ENCODE peak calls at places on chromosome 14, in five cellular contexts. Y is effector memory CD4-positive, alpha-beta T cell; U is gastrocnemius medialis; Z is A549; D is pancreas. C is an unnamed sample.

GRCh38 chr14:100898935-100899840 is 4.3 kb downstream of the RTL1 start:
- DNase-seq in D (peak; percentile 24), Z (no peak), U (no peak), Y (no peak), C (no peak)

GRCh38 chr14:88380405-88380804 is 5.1 kb upstream of the SPATA7 start:
- DNase-seq in D (no peak), U (no peak), Z (peak; percentile 18), Y (no peak), C (no peak)

GRCh38 chr14:101018561-101019290 is 115.2 kb upstream of the RTL1 start:
- DNase-seq in D (peak; percentile 7), U (no peak), Z (no peak), Y (no peak), C (no peak)

GRCh38 chr14:80278293-80279037 is 67.2 kb upstream of the DIO2 start:
- DNase-seq in Y (no peak), U (peak; percentile 29), D (peak; percentile 23), Z (peak; percentile 9), C (no peak)

GRCh38 chr14:61575751-61576150 is 119.6 kb upstream of the HIF1A start:
- DNase-seq in Z (no peak), U (no peak), D (no peak), Y (no peak), C (no peak)

GRCh38 chr14:73759183-73759713 is 45.1 kb upstream of the PNMA1 start:
- DNase-seq in U (no peak), Z (no peak), D (peak; percentile 67), Y (no peak), C (peak; percentile 74)

GRCh38 chr14:75454963-75455546 is 27.2 kb downstream of the JDP2 start:
- DNase-seq in D (peak; percentile 71), Z (peak; percentile 31), Y (no peak), U (peak; percentile 87), C (no peak)

GRCh38 chr14:58104808-58105207 is 47.2 kb downstream of the ARMH4 start:
- DNase-seq in Z (no peak), D (no peak), U (no peak), Y (no peak), C (no peak)

GRCh38 chr14:70186826-70187483 is 1.8 kb downstream of the SLC8A3 start:
- DNase-seq in D (no peak), Y (no peak), U (peak; percentile 86), Z (no peak), C (no peak)

GRCh38 chr14:101862177-101862576 is 100.7 kb downstream of the PPP2R5C start:
- DNase-seq in Y (no peak), U (no peak), D (no peak), Z (no peak), C (no peak)

GRCh38 chr14:90461425-90461824 is 64.6 kb downstream of the CALM1 start:
- DNase-seq in D (no peak), U (no peak), Y (no peak), Z (peak; percentile 20), C (no peak)

GRCh38 chr14:92848941-92849340 is 54.8 kb downstream of the GOLGA5 start:
- DNase-seq in D (no peak), Z (no peak), U (no peak), Y (no peak), C (no peak)

GRCh38 chr14:103427485-103428443 is 42.5 kb downstream of the MARK3 start:
- DNase-seq in D (no peak), U (no peak), Y (peak; percentile 2), Z (peak; percentile 21), C (no peak)

GRCh38 chr14:71725802-71726638 is 206.2 kb upstream of the RGS6 start:
- DNase-seq in Z (peak; percentile 17), Y (no peak), U (no peak), D (no peak), C (no peak)

GRCh38 chr14:98028156-98028555 is 1231.0 kb downstream of the VRK1 start:
- DNase-seq in Z (no peak), D (no peak), U (no peak), Y (no peak), C (no peak)

GRCh38 chr14:89473979-89474378 is 56.9 kb upstream of the FOXN3 start:
- DNase-seq in Y (no peak), D (no peak), U (no peak), Z (no peak), C (no peak)

GRCh38 chr14:74257078-74257987 is 18.1 kb downstream of the VSX2 start:
- DNase-seq in D (peak; percentile 44), Z (peak; percentile 30), U (no peak), Y (peak; percentile 14), C (peak; percentile 58)

GRCh38 chr14:37991027-37991426 is 216.7 kb upstream of the SSTR1 start:
- DNase-seq in Z (no peak), D (no peak), Y (no peak), U (no peak), C (no peak)

GRCh38 chr14:63383776-63384367 is 65.1 kb upstream of the GPHB5 start:
- DNase-seq in U (no peak), Y (no peak), D (no peak), Z (no peak), C (peak; percentile 12)

GRCh38 chr14:81172353-81172752 is 48.4 kb downstream of the GTF2A1 start:
- DNase-seq in Y (no peak), U (no peak), D (no peak), Z (no peak), C (no peak)

GRCh38 chr14:104169765-104170113 is 31.4 kb downstream of the KIF26A start:
- DNase-seq in U (no peak), Y (no peak), Z (no peak), D (no peak), C (no peak)

GRCh38 chr14:51458563-51458955 is 193.2 kb upstream of the FRMD6 start:
- DNase-seq in U (no peak), Y (no peak), D (no peak), Z (no peak), C (no peak)

GRCh38 chr14:90301580-90302181 is 30.1 kb downstream of the NRDE2 start:
- DNase-seq in U (no peak), Y (no peak), Z (peak; percentile 62), D (no peak), C (no peak)

GRCh38 chr14:39376671-39377403 is 55.4 kb downstream of the FBXO33 start:
- DNase-seq in Y (no peak), U (no peak), D (no peak), Z (peak; percentile 48), C (no peak)

GRCh38 chr14:101235042-101235871 is 326.0 kb upstream of the DIO3 start:
- DNase-seq in U (no peak), Y (no peak), D (peak; percentile 68), Z (peak; percentile 70), C (no peak)

GRCh38 chr14:52400846-52401245 is 86.7 kb downstream of the PTGER2 start:
- DNase-seq in U (no peak), D (no peak), Y (no peak), Z (no peak), C (no peak)

GRCh38 chr14:102187044-102187443 is 47.3 kb downstream of the WDR20 start:
- DNase-seq in U (no peak), D (no peak), Y (no peak), Z (peak; percentile 34), C (no peak)

GRCh38 chr14:60647081-60647836 is 2.0 kb downstream of the SIX1 start:
- DNase-seq in Y (no peak), U (peak; percentile 91), Z (peak; percentile 54), D (no peak), C (no peak)

GRCh38 chr14:50875359-50876090 is 3.7 kb downstream of the ABHD12B start:
- DNase-seq in U (no peak), Y (peak; percentile 12), D (no peak), Z (no peak), C (peak; percentile 24)

GRCh38 chr14:41607119-41607785 is 576 bp downstream of the LRFN5 start:
- DNase-seq in D (no peak), Y (no peak), U (no peak), Z (no peak), C (no peak)

GRCh38 chr14:53549956-53550355 is 396.8 kb upstream of the DDHD1 start:
- DNase-seq in Z (no peak), U (no peak), D (no peak), Y (no peak), C (no peak)

GRCh38 chr14:46885566-46885965 is 234.0 kb upstream of the RPL10L start:
- DNase-seq in D (no peak), Y (no peak), Z (peak; percentile 1), U (no peak), C (no peak)

GRCh38 chr14:89765346-89765745 is 189.2 kb downstream of the EFCAB11 start:
- DNase-seq in D (no peak), Z (no peak), Y (no peak), U (no peak), C (no peak)

GRCh38 chr14:42222924-42223471 is 616.3 kb downstream of the LRFN5 start:
- DNase-seq in Z (peak; percentile 2), U (peak; percentile 51), Y (no peak), D (no peak), C (no peak)

GRCh38 chr14:56216631-56217379 is 98.6 kb downstream of the PELI2 start:
- DNase-seq in U (peak; percentile 18), D (no peak), Z (no peak), Y (no peak), C (no peak)

GRCh38 chr14:68243441-68244010 is 423.9 kb downstream of the RAD51B start:
- DNase-seq in Y (no peak), D (no peak), U (no peak), Z (no peak), C (no peak)
- H3K27ac ChIP-seq in Y (no peak overlapping the region), D (no peak overlapping the region), U (peak overlapping the region; percentile 87), Z (no peak overlapping the region), C (no peak overlapping the region)

DNA sequence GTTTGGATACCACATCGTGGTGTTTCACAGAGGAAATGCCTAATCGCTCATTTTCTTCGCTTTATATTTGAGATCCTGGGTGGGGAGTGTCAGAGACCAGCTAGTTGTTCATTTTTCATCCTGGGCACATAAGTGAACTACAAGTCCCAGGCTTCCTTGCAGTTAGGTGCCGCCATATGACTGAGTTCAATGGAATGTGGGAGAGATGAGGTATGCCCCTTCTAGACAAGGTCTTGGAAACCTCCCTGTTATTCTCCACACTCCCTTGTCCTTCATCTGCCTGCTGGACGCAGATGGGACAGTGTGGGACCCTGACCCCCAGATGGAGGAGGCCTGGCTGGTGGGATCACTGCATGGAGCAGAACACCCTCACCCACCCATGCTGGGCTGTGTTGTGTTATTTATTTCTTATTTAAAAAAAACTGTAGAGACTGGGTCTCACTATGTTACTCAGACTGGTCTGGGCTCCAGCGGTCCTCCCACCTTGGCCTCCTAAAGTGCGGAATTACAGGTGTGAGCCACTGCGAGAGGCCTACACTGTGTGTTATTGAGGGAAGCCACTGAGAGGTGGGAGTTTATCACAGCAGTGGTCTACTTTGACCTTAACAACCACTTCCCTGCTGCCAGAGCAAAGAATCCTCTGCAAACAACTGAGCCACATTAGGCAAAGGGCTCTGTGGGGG is 42.9 kb upstream of the VRK1 start:
- DNase-seq in U (no peak), Y (no peak), Z (peak; percentile 20), D (no peak), C (no peak)
- H3K4me1 ChIP-seq in U (no peaks in the 10 kb centered on the region), Y (no peaks in the 10 kb centered on the region), Z (no peaks in the 10 kb centered on the region), D (no peaks in the 10 kb centered on the region), C (no peaks in the 10 kb centered on the region)

DNA sequence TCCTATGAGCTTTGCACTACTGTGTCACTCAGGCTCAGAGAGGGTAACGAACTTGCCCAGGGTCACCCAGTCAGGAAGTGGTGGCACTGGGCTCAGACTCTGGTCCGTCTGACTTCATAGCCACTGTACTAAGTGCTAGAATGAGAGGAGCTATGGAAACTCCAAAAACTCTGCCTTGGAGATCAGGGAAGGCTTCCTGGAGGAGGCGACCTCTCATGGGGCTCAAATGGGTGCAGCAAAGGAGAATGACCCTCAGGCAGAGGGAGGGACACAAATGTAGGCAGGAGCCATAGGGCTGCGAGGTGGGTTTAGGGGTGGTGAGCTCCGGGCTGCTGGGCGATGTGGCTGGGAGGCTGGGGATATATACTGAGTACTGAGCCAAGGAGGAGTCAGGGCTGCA is 3.2 kb downstream of the CCDC197 start:
- DNase-seq in D (no peak), U (no peak), Y (no peak), Z (no peak), C (no peak)
- H3K27ac ChIP-seq in D (no peak overlapping the region), U (no peak overlapping the region), Y (no peak overlapping the region), Z (no peak overlapping the region), C (no peak overlapping the region)

GRCh38 chr14:105461903-105462302 is 12.7 kb upstream of the CRIP2 start:
- DNase-seq in D (no peak), Y (no peak), U (no peak), Z (no peak), C (no peak)
- H3K4me1 ChIP-seq in D (no peaks in the 10 kb centered on the region), Y (no peaks in the 10 kb centered on the region), U (peaks cover 7% of the 10 kb centered on the region), Z (peaks cover 11% of the 10 kb centered on the region), C (no peaks in the 10 kb centered on the region)

C was measured in CD8-positive, alpha-beta memory T cell.